ENCODE peak calls at places on chromosomes 2 and 18, in six cellular contexts. P, H, F, T, K and M are unnamed samples.

GRCh38 chr2:182319556-182319955 is 107.3 kb downstream of the PDE1A start:
- DNase-seq in P (no peak), F (no peak), H (no peak), T (no peak), K (no peak), M (no peak)

GRCh38 chr2:99420751-99421299 is 69.0 kb downstream of the REV1 start:
- DNase-seq in H (no peak), P (no peak), F (no peak), T (no peak), K (no peak), M (no peak)

GRCh38 chr18:77223221-77223639 is 26.4 kb upstream of the GALR1 start:
- DNase-seq in F (no peak), K (no peak), P (no peak), H (no peak), T (no peak), M (no peak)

GRCh38 chr2:197269173-197269572 is 41.4 kb downstream of the ANKRD44 start:
- DNase-seq in P (no peak), H (no peak), T (no peak), F (no peak), K (no peak), M (peak; percentile 31)

GRCh38 chr2:241803387-241804325 is 5.3 kb upstream of the NEU4 start:
- DNase-seq in H (peak; percentile 82), K (no peak), F (peak; percentile 75), T (peak; percentile 79), P (peak; percentile 28), M (peak; percentile 82)

GRCh38 chr2:132676999-132677398 is 7.0 kb upstream of the LYPD1 start:
- DNase-seq in T (no peak), P (no peak), F (no peak), K (no peak), H (no peak), M (no peak)

GRCh38 chr2:231068525-231069222 is 12.0 kb downstream of the PSMD1 start:
- DNase-seq in T (no peak), F (no peak), K (no peak), H (no peak), P (no peak), M (no peak)

GRCh38 chr2:234991793-234992192 is 40.0 kb downstream of the SH3BP4 start:
- DNase-seq in T (no peak), H (no peak), P (no peak), F (no peak), K (no peak), M (no peak)

GRCh38 chr2:40479995-40480525 is 28.2 kb upstream of the SLC8A1 start:
- DNase-seq in T (no peak), F (no peak), H (no peak), P (no peak), K (no peak), M (no peak)

GRCh38 chr2:29013046-29013780 is 32.1 kb downstream of the TOGARAM2 start:
- DNase-seq in K (no peak), P (no peak), H (no peak), T (no peak), F (no peak), M (no peak)

GRCh38 chr18:31701752-31702151 is 17.4 kb upstream of the B4GALT6 start:
- DNase-seq in F (no peak), T (no peak), K (no peak), H (no peak), P (no peak), M (no peak)

GRCh38 chr2:238847841-238848565 is at the start of gene TWIST2:
- DNase-seq in K (peak; percentile 38), H (peak; percentile 96), P (peak; percentile 58), F (peak; percentile 56), T (peak; percentile 94), M (peak; percentile 94)

GRCh38 chr2:191030521-191031154 is 16.7 kb upstream of the STAT1 start:
- DNase-seq in P (no peak), F (peak; percentile 57), K (no peak), H (no peak), T (no peak), M (no peak)

GRCh38 chr2:140392824-140393223 is 1612.6 kb upstream of the NXPH2 start:
- DNase-seq in F (no peak), T (no peak), K (no peak), H (no peak), P (no peak), M (no peak)

GRCh38 chr2:167692191-167692590 is 555.2 kb downstream of the STK39 start:
- DNase-seq in K (no peak), H (no peak), P (no peak), T (no peak), F (no peak), M (no peak)

GRCh38 chr18:70373062-70373519 is 84.2 kb downstream of the SOCS6 start:
- DNase-seq in F (no peak), H (no peak), P (no peak), T (no peak), K (no peak), M (no peak)

GRCh38 chr2:41881249-41881648 is 166.6 kb upstream of the PKDCC start:
- DNase-seq in K (no peak), F (no peak), P (no peak), T (no peak), H (no peak), M (no peak)

GRCh38 chr2:137881711-137882110 is 82.6 kb upstream of the HNMT start:
- DNase-seq in P (no peak), T (no peak), H (no peak), K (no peak), F (no peak), M (no peak)

GRCh38 chr2:126269911-126270310 is 386.0 kb upstream of the GYPC start:
- DNase-seq in K (no peak), P (no peak), H (no peak), F (no peak), T (no peak), M (no peak)

GRCh38 chr2:165238295-165238694 is 919 bp upstream of the SCN2A start:
- DNase-seq in T (no peak), H (no peak), P (no peak), F (no peak), K (no peak), M (no peak)

GRCh38 chr18:3067213-3068118 is 54.5 kb upstream of the LPIN2 start:
- DNase-seq in T (no peak), P (no peak), H (no peak), K (no peak), F (no peak), M (peak; percentile 90)

GRCh38 chr2:72979896-72980295 is 62.6 kb downstream of the EMX1 start:
- DNase-seq in P (no peak), T (no peak), H (no peak), K (no peak), F (no peak), M (no peak)

GRCh38 chr2:12428324-12428723 is 288.4 kb upstream of the TRIB2 start:
- DNase-seq in F (no peak), H (no peak), P (no peak), T (no peak), K (no peak), M (no peak)

GRCh38 chr2:43675646-43676321 is 445 bp downstream of the C1GALT1C1L start:
- DNase-seq in F (peak; percentile 19), H (no peak), T (no peak), K (no peak), P (no peak), M (no peak)

GRCh38 chr18:26470011-26470637 is 78.2 kb downstream of the KCTD1 start:
- DNase-seq in F (no peak), P (no peak), K (no peak), H (no peak), T (no peak), M (no peak)

GRCh38 chr18:67483237-67483636 is 33.3 kb downstream of the DSEL start:
- DNase-seq in H (no peak), F (peak; percentile 20), T (no peak), P (no peak), K (no peak), M (no peak)

DNA sequence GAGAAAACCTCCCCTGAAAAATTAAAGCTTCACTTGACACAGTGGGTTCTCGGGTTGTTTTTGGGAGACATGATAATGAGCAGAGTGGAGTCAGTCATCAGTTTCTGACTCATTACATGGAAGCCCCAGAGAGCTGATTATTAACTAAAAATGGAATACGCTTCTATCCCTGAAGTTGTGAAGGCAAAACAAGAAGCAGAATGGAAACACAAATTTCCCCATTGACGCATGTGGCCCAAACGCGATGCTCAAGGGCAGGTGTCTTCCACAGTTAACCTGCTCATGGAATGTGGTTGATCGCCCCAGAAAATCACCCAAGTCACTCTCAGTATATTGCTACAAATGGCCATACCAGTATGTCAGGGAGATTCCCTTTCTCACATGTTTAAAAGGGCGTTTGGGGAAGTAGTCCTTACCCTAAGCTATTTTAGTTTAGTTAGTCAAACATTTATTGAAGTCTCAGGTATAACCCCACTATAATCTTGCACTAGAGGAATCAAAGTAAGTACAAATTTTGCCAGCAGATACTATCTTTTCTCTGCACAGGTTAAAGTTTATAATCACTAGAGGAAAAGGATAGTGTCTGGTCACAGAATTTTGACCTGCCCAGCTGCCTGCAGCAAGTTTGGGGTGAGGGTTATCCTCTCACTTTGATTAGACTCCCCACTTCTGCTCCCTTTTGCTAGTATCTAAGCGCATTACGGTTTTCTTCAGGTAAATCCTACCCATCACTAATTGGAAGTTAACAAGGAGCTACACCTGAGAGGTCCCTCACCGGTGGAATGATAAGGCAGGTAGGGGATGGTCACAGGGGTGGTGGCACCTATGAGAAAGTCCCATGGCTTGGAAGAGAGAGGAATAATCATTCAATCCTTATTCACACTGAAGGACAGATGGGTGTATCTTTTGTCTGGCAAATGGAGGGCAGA is 7.8 kb downstream of the BCL2 start:
- DNase-seq in H (no peak), P (no peak), F (no peak), T (no peak), K (no peak), M (no peak)
- TF ChIP-seq POLR2AphosphoS5 in H (no peak), P (no peak), F (no peak), T (no peak), K (no peak), M (no peak)

DNA sequence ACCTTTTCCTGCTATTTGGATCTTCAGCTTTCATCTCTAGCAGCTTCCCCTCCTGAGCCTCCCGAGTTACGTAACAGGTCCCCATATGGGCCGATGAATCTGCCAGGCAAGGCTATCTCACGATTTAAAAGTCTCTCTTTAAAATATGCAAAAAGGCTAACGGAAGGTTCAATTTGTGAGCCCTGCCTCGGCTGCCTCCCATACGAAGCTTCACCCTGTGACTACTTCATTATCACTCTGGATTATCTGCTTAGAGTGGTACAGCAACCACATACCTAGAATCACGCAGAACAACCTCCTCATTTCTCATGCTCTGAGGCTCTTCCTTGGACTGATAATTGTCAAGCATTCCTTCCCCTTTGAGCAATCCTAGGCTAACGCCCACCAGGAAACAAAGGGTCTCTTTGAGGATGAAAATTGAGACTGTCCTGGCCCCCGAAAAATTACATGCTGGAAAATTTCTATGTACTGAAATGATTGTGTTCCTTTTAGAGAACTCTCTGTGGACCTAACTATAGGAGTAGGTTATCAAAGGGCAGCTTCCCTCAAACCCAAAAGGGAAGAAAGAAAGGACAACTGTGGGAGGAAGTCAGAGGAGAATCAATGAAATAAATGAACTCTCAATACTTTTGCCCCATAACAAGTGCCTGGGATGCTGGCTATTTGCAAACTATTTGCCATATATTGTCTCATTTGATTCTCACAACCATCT is 147.3 kb downstream of the ZEB2 start:
- DNase-seq in H (peak; percentile 77), T (no peak), P (peak; percentile 14), F (no peak), K (no peak), M (no peak)
- TF ChIP-seq POLR2AphosphoS5 in H (no peak), T (no peak), P (no peak), F (no peak), K (no peak), M (no peak)

GRCh38 chr2:240236217-240237111 is 96.0 kb upstream of the OTOS start:
- DNase-seq in F (peak; percentile 55), K (no peak), H (peak; percentile 66), T (peak; percentile 77), P (no peak), M (no peak)
- TF ChIP-seq POLR2AphosphoS5 in F (no peak), K (no peak), H (no peak), T (no peak), P (no peak), M (no peak)

GRCh38 chr2:27123302-27124150 is at the start of gene ABHD1:
- DNase-seq in H (peak; percentile 79), P (peak; percentile 77), F (peak; percentile 94), T (peak; percentile 88), K (peak; percentile 69), M (no peak)
- TF ChIP-seq POLR2AphosphoS5 in H (no peak), P (no peak), F (peak; percentile 53), T (no peak), K (no peak), M (peak; percentile 40)